ENCODE peak calls at places on chromosome 15, in five cellular contexts. U, Y, A, S and K are unnamed samples.

GRCh38 chr15:33234019-33234418 is 39.5 kb upstream of the FMN1 start:
- DNase-seq in A (no peak), Y (no peak), U (no peak), S (peak), K (no peak)

GRCh38 chr15:54803139-54803808 is 393.5 kb downstream of the RSL24D1 start:
- DNase-seq in Y (no peak), S (peak), A (no peak), U (no peak), K (no peak)

GRCh38 chr15:51403072-51403878 is 61.8 kb downstream of the GLDN start:
- DNase-seq in S (peak), Y (peak), U (no peak), A (no peak), K (peak)

GRCh38 chr15:47427463-47427862 is 289.8 kb upstream of the SEMA6D start:
- DNase-seq in U (no peak), A (no peak), Y (no peak), S (no peak), K (no peak)

GRCh38 chr15:40238927-40239591 is at the start of gene PAK6:
- DNase-seq in S (peak), U (peak), Y (peak), A (peak), K (peak)

GRCh38 chr15:37028609-37029287 is 71.6 kb downstream of the MEIS2 start:
- DNase-seq in U (no peak), A (no peak), Y (no peak), S (no peak), K (no peak)

GRCh38 chr15:94236638-94237037 is 5.3 kb downstream of the MCTP2 start:
- DNase-seq in S (peak), A (no peak), Y (no peak), U (no peak), K (no peak)

GRCh38 chr15:36914962-36915808 is 185.2 kb downstream of the MEIS2 start:
- DNase-seq in Y (no peak), U (no peak), A (no peak), S (no peak), K (no peak)

GRCh38 chr15:83248151-83248851 is 36.2 kb downstream of the BNC1 start:
- DNase-seq in Y (peak), U (no peak), S (peak), A (no peak), K (no peak)

GRCh38 chr15:73683624-73684536 is at the start of gene CD276:
- DNase-seq in U (peak), Y (peak), S (peak), A (peak), K (peak)
- TF ChIP-seq CTCF in U (peak), Y (no peak), S (peak), A (no peak), K (peak)

DNA sequence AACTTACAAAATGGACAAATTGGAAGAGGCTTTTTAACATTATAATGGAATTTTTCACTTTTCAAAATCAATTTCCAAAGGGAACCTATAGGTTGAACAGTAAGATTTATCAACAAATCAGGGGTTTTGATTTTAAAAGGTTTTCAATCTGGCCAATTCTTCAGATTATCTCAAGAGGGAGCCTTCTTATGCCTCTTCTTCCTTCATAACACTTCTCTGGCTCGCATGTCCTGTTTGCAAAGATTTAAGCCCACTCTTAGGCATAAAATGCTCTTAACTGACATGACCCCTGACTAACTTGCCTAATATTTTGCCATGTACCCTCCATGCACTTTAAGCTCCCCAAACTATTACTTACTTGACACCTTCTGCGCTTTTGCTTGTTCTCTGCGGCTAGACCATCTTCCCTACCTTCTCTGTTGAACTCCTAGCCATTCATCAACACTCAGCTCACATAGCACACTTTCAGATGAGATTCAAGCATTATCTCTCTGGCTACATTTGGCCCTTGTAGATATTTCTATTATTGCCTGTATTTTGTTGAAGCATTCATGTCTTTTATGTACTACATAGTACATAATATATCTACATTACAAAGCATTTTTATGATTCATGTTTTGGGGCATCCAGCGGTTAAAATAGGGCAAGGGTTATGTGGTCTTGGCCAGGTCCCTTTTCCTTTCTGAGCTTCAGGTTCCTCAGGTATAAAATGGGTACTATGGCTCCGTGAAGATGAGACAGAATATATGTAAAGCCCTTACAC is 1.0 kb upstream of the ARIH1 start:
- DNase-seq in A (no peak), S (no peak), Y (no peak), U (no peak), K (no peak)
- TF ChIP-seq CTCF in A (no peak), S (peak), Y (no peak), U (no peak), K (peak)

DNA sequence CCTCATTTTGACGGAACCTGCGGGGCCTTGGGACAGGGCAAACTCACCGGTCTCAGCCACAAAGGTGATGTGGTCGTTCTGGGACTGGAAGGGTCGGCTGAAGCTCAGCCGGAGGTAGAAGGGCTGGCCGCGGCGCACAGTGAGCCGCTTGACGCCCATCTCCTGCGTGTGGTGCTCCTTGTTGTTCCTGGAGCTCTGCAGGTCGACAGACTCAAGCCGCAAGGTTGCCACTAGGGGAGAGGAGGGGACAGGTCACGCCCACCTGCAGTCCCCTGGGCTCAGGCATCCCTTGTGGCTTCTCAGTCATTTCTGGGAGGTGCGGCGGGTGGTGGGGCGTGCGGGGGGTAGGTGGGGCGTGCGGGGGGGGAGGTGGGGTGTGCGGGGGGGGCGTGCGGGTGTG is 26.7 kb upstream of the TGM5 start:
- DNase-seq in S (no peak), U (no peak), Y (no peak), A (no peak), K (no peak)
- TF ChIP-seq CTCF in S (no peak), U (no peak), Y (no peak), A (no peak), K (no peak)

GRCh38 chr15:77821188-77821958 is 188.7 kb upstream of the LINGO1 start:
- DNase-seq in S (peak), Y (peak), U (no peak), A (no peak), K (no peak)

GRCh38 chr15:77819271-77819806 is 186.6 kb upstream of the LINGO1 start:
- DNase-seq in A (no peak), Y (no peak), S (no peak), U (no peak), K (no peak)

GRCh38 chr15:77818484-77819270 is 186.0 kb upstream of the LINGO1 start:
- DNase-seq in A (no peak), S (no peak), Y (no peak), U (no peak), K (no peak)

GRCh38 chr15:77821959-77822256 is 189.2 kb upstream of the LINGO1 start:
- DNase-seq in Y (no peak), A (no peak), S (no peak), U (no peak), K (no peak)

DNA sequence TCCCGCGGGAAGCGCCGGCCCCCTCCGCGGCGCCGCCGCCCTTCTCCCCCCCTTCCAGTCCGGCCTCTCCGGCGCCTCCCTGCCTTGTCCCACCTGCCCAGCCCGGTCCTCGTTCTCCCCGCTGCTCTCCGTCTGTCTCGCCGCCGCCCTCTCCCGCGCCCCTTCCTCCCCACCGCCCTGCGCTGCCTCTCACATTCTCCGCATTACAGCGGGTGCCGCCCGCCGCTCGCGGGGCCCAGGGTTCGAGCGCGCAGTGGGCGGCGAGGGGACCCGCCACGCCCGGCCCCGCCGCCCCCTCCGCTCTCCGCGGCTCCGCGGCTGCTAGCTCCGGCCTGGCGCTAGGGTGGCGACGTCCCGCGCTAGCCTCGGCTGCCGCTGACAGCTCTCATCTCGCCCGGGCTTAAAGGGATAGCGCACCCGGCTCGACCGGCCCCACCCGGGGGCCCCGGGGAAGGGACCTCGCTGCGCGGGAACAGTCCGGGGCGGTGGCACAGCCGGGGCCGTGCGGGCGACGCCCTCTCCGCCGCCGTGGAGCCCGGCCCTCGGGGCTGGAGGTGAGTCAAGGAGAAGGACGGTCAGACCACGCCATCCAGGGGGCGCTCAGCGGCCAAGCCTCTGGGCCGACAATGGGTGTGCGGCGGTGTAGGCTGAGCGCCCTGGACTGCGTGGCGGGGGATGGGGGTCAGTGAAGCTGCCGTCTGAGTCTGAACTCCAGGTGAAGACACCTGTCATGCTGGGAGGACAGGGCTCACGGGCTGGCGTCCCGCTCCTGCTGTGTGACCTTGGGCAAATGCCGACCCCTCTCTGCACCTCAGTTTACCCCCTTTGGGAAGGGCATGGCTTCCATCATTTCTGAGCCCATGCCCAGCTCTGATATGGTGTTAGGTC is 187.4 kb upstream of the LINGO1 start:
- DNase-seq in S (no peak), Y (peak), A (no peak), U (no peak), K (no peak)
- TF ChIP-seq CTCF in S (peak), Y (no peak), A (no peak), U (no peak), K (peak)